ENCODE peak calls at places on chromosomes 6 and 20, in eight cellular contexts. M, P, F, K, D, B, U and H are unnamed samples.

GRCh38 chr6:30556006-30556713 is at the start of gene GNL1:
- DNase-seq in M (peak; percentile 85), P (peak; percentile 100), F (peak; percentile 97), K (peak; percentile 96), D (peak; percentile 99), B (peak; percentile 100), U (peak; percentile 93), H (peak; percentile 58)

GRCh38 chr20:46626799-46627198 is 24.5 kb downstream of the SLC13A3 start:
- DNase-seq in M (no peak), P (no peak), F (no peak), K (no peak), D (no peak), B (no peak), U (no peak), H (no peak)

GRCh38 chr20:49447946-49448809 is 34.3 kb downstream of the KCNB1 start:
- DNase-seq in M (no peak), P (no peak), F (peak; percentile 88), K (no peak), D (no peak), B (no peak), U (peak; percentile 57), H (no peak)

GRCh38 chr6:146856296-146856695 is 257.5 kb downstream of the ADGB start:
- DNase-seq in M (no peak), P (peak; percentile 78), F (no peak), K (no peak), D (no peak), B (no peak), U (no peak), H (no peak)

GRCh38 chr6:119476554-119476953 is 127.0 kb upstream of the MAN1A1 start:
- DNase-seq in M (no peak), P (no peak), F (peak; percentile 11), K (no peak), D (no peak), B (no peak), U (no peak), H (no peak)

GRCh38 chr20:53081916-53082863 is 110.0 kb downstream of the TSHZ2 start:
- DNase-seq in M (peak; percentile 20), P (no peak), F (no peak), K (no peak), D (no peak), B (no peak), U (no peak), H (no peak)

GRCh38 chr6:159163901-159164370 is 5.3 kb upstream of the FNDC1 start:
- DNase-seq in M (no peak), P (no peak), F (no peak), K (no peak), D (no peak), B (no peak), U (no peak), H (peak; percentile 47)

GRCh38 chr20:14785065-14785743 is 447.8 kb upstream of the FLRT3 start:
- DNase-seq in M (no peak), P (no peak), F (no peak), K (no peak), D (no peak), B (no peak), U (no peak), H (no peak)

GRCh38 chr20:3716195-3716834 is 3.9 kb upstream of the SIGLEC1 start:
- DNase-seq in M (peak; percentile 71), P (peak; percentile 42), F (no peak), K (peak; percentile 25), D (no peak), B (no peak), U (peak; percentile 44), H (peak; percentile 22)

GRCh38 chr6:167827588-167828324 is 1.0 kb downstream of the AFDN start:
- DNase-seq in M (peak; percentile 62), P (peak; percentile 47), F (peak; percentile 81), K (peak; percentile 45), D (peak; percentile 72), B (no peak), U (peak; percentile 63), H (peak; percentile 3)

GRCh38 chr20:11719153-11719552 is 198.5 kb upstream of the BTBD3 start:
- DNase-seq in M (no peak), P (no peak), F (no peak), K (no peak), D (no peak), B (no peak), U (no peak), H (no peak)

GRCh38 chr6:138500045-138500665 is 861 bp upstream of the NHSL1 start:
- DNase-seq in M (no peak), P (no peak), F (no peak), K (no peak), D (no peak), B (no peak), U (no peak), H (no peak)

GRCh38 chr6:11096109-11096508 is 2.5 kb downstream of the SMIM13 start:
- DNase-seq in M (peak; percentile 34), P (peak; percentile 33), F (no peak), K (no peak), D (peak; percentile 28), B (no peak), U (no peak), H (no peak)

GRCh38 chr20:14207591-14207990 is 129.8 kb downstream of the FLRT3 start:
- DNase-seq in M (no peak), P (no peak), F (no peak), K (no peak), D (no peak), B (no peak), U (no peak), H (no peak)